ENCODE peak calls at places on chromosomes 11 and 22, in nine cellular contexts. E is stimulated activated CD4-positive, alpha-beta T cell treated with anti-CD3 and anti-CD28 coated beads, TNF-alpha, amount 100 ng/mL, for 1 hour; M is lower leg skin; Y is HCT116; F is activated naive CD4-positive, alpha-beta T cell; U is ureter; I is activated CD4-positive, alpha-beta memory T cell treated with anti-CD3 and anti-CD28 coated beads for 36 hours; S is ascending aorta; L is stimulated activated naive CD8-positive, alpha-beta T cell treated with anti-CD3 and anti-CD28 coated beads, Interleukin-15, Interleukin-2, amounts not matched to agents 100 U/mL and 50 U/mL, for 24 hours. C is an unnamed sample.
A peak's percentile ranks its signal among the peaks of the same experiment; 100 is the strongest.

GRCh38 chr22:30206964-30207363 is 39.6 kb downstream of the LIF start:
- DNase-seq in E (no peak), M (no peak), Y (peak; percentile 78), F (no peak), U (no peak), I (no peak), S (no peak), L (no peak), C (no peak)

GRCh38 chr11:61489833-61490585 is 18.5 kb upstream of the LRRC10B start:
- DNase-seq in E (no peak), M (no peak), Y (no peak), F (no peak), U (no peak), I (no peak), S (no peak), L (no peak), C (no peak)

GRCh38 chr11:134760307-134760706 is 348.3 kb upstream of the B3GAT1 start:
- DNase-seq in E (no peak), M (no peak), Y (no peak), F (no peak), U (no peak), I (no peak), S (no peak), L (no peak), C (no peak)

GRCh38 chr11:3959918-3960295 is 104.4 kb downstream of the STIM1 start:
- DNase-seq in E (no peak), M (no peak), Y (no peak), F (no peak), U (no peak), I (no peak), S (no peak), L (no peak), C (no peak)

GRCh38 chr11:120004723-120005122 is 133.2 kb downstream of the TRIM29 start:
- DNase-seq in E (no peak), M (no peak), Y (no peak), F (no peak), U (no peak), I (no peak), S (no peak), L (no peak), C (no peak)

GRCh38 chr11:4697583-4697982 is at the start of gene OR51E2:
- DNase-seq in E (no peak), M (no peak), Y (no peak), F (no peak), U (no peak), I (no peak), S (no peak), L (no peak), C (no peak)

GRCh38 chr22:44549021-44549420 is 51.0 kb upstream of the RTL6 start:
- DNase-seq in E (no peak), M (no peak), Y (no peak), F (no peak), U (no peak), I (no peak), S (no peak), L (no peak), C (no peak)

GRCh38 chr22:38258895-38259294 is 13.9 kb downstream of the TMEM184B start:
- DNase-seq in E (no peak), M (no peak), Y (no peak), F (no peak), U (no peak), I (no peak), S (no peak), L (no peak), C (no peak)

GRCh38 chr11:105734422-105734821 is 124.5 kb downstream of the GRIA4 start:
- DNase-seq in E (no peak), M (no peak), Y (no peak), F (no peak), U (no peak), I (no peak), S (no peak), L (no peak), C (no peak)

GRCh38 chr11:124832571-124832970 is 32.4 kb upstream of the MSANTD2 start:
- DNase-seq in E (no peak), M (no peak), Y (no peak), F (no peak), U (no peak), I (no peak), S (no peak), L (no peak), C (no peak)

GRCh38 chr11:116990811-116991210 is 107.4 kb downstream of the SIK3 start:
- DNase-seq in E (no peak), M (no peak), Y (no peak), F (no peak), U (no peak), I (no peak), S (no peak), L (no peak), C (no peak)

GRCh38 chr11:7494086-7494775 is 8.9 kb downstream of the OLFML1 start:
- DNase-seq in E (no peak), M (no peak), Y (no peak), F (no peak), U (no peak), I (no peak), S (no peak), L (no peak), C (no peak)

GRCh38 chr11:67675058-67675747 is 780 bp upstream of the ALDH3B2 start:
- DNase-seq in E (no peak), M (no peak), Y (no peak), F (no peak), U (peak; percentile 34), I (no peak), S (no peak), L (no peak), C (no peak)

GRCh38 chr11:11081786-11082185 is 223.9 kb upstream of the ZBED5 start:
- DNase-seq in E (no peak), M (no peak), Y (no peak), F (no peak), U (no peak), I (no peak), S (no peak), L (no peak), C (no peak)

GRCh38 chr11:119377112-119377901 is 4.2 kb downstream of the USP2 start:
- DNase-seq in E (no peak), M (peak; percentile 13), Y (no peak), F (no peak), U (peak; percentile 51), I (no peak), S (no peak), L (no peak), C (no peak)

GRCh38 chr11:46554205-46555162 is 39.3 kb downstream of the AMBRA1 start:
- DNase-seq in E (no peak), M (peak; percentile 37), Y (peak; percentile 80), F (no peak), U (no peak), I (no peak), S (no peak), L (no peak), C (no peak)

C was measured in hippocampal formation.